ENCODE peak calls at places on chromosomes 16 and 17, in six cellular contexts. F is sigmoid colon, J is K562, S is fibroblast of lung, R is breast epithelium, P is H1. U is an unnamed sample. For H3K4me1, the result is how much of the 10 kb centered on the place peaks cover.

GRCh38 chr16:85555549-85556455 is 57.3 kb upstream of the GSE1 start:
- DNase-seq in J (no peak), S (no peak), F (no peak), P (no peak), R (no peak), U (peak)

GRCh38 chr16:30764816-30765465 is 2.8 kb downstream of the RNF40 start:
- DNase-seq in S (no peak), R (no peak), J (no peak), P (no peak), F (no peak), U (peak)

GRCh38 chr17:80219013-80219776 is 938 bp downstream of the SGSH start:
- DNase-seq in S (peak), J (peak), R (peak), P (no peak), F (peak), U (peak)

GRCh38 chr16:66459878-66460277 is 32.8 kb downstream of the BEAN1 start:
- DNase-seq in S (no peak), J (no peak), R (no peak), F (peak), P (no peak), U (no peak)

GRCh38 chr16:70746040-70746707 is 54.8 kb downstream of the VAC14 start:
- DNase-seq in P (no peak), J (peak), F (peak), S (peak), R (peak), U (peak)

GRCh38 chr17:12070561-12070960 is 49.9 kb downstream of the MAP2K4 start:
- DNase-seq in S (peak), J (no peak), R (no peak), P (no peak), F (no peak), U (no peak)

GRCh38 chr16:75236736-75237397 is 14.6 kb downstream of the BCAR1 start:
- DNase-seq in J (no peak), R (no peak), S (no peak), F (no peak), P (no peak), U (no peak)

GRCh38 chr16:64440421-64440831 is 681.4 kb downstream of the CDH11 start:
- DNase-seq in F (no peak), R (no peak), S (peak), P (no peak), J (no peak), U (no peak)

GRCh38 chr17:18070861-18071340 is 16.8 kb upstream of the DRG2 start:
- DNase-seq in R (no peak), P (no peak), S (peak), J (peak), F (no peak), U (no peak)

GRCh38 chr17:82229686-82230626 is 1.1 kb downstream of the SLC16A3 start:
- DNase-seq in R (no peak), F (peak), S (peak), J (no peak), P (no peak), U (no peak)

GRCh38 chr16:85249418-85249817 is 137.1 kb upstream of the CIBAR2 start:
- DNase-seq in F (no peak), P (no peak), J (no peak), R (no peak), S (no peak), U (no peak)

GRCh38 chr16:72739577-72739976 is 308.4 kb downstream of the ZFHX3 start:
- DNase-seq in S (peak), R (no peak), P (no peak), F (no peak), J (no peak), U (no peak)

GRCh38 chr17:9239821-9240658 is 218.7 kb downstream of the NTN1 start:
- DNase-seq in S (peak), P (no peak), F (peak), R (peak), J (peak), U (peak)

GRCh38 chr16:77995843-77996455 is 26.4 kb upstream of the CLEC3A start:
- DNase-seq in S (no peak), J (no peak), F (no peak), P (no peak), R (no peak), U (no peak)

GRCh38 chr17:8255499-8255898 is 6.4 kb downstream of the PFAS start:
- DNase-seq in R (no peak), P (no peak), J (no peak), S (no peak), F (no peak), U (no peak)

GRCh38 chr17:42879596-42879985 is 21.0 kb upstream of the G6PC1 start:
- DNase-seq in S (no peak), P (no peak), J (no peak), R (no peak), F (no peak), U (no peak)

GRCh38 chr17:49361129-49361901 is 735 bp downstream of the ZNF652 start:
- DNase-seq in F (peak), S (no peak), R (peak), J (peak), P (no peak), U (peak)

GRCh38 chr17:21286771-21287702 is 2.5 kb downstream of the MAP2K3 start:
- DNase-seq in S (no peak), P (no peak), R (no peak), J (no peak), F (no peak), U (no peak)

GRCh38 chr17:35236821-35237220 is 6.1 kb upstream of the SLFN5 start:
- DNase-seq in P (no peak), F (no peak), S (no peak), R (no peak), J (no peak), U (no peak)

GRCh38 chr17:59505610-59506276 is 59.7 kb upstream of the DHX40 start:
- DNase-seq in S (no peak), P (no peak), R (no peak), J (no peak), F (no peak), U (no peak)

GRCh38 chr16:74064120-74064735 is 232.4 kb upstream of the PSMD7 start:
- DNase-seq in R (no peak), P (no peak), J (no peak), S (peak), F (no peak), U (no peak)

GRCh38 chr17:66549312-66549705 is 246.9 kb downstream of the PRKCA start:
- DNase-seq in R (no peak), F (no peak), S (no peak), J (no peak), P (no peak), U (no peak)

DNA sequence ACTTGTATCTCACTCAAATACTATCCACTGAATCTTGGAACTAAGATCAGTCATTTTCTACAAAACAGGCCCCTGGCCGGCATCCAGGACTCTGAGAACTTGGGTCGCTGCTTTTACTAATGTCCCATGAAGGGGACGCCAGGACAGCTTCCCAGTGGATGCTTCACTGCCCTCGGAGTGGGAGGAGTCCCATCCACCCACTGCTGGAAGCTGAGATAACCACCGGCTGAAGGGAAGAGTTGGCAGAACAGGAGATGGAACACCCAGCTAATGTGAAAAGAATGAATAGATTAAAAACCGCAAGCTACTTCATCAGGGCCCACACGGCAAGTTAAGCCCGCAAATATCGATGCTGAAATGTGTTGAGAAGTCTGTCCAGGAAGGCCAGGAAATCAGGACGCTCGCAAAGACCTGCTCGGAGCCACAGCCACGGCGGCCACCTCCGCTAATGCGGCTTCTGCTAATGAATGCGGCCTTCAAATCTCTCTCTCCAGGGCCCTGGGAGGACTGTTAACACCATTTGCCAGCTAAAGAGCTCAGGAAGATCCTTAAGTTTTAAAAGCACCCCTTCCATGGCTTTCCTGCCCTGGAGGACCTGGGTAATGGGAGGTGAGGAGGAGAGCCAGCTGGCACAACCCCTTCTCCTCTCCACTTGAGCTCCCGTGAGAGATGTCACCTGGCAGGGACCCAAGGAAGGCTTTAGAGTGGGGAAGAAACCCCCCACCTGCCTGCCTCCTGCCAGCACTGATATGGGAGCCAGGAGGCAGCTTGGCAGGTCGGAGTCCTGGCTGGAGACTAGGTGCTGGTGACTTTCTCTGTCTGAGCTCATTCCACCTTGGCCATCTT is 226.6 kb upstream of the RPL38 start:
- DNase-seq in S (no peak), F (no peak), R (no peak), P (no peak), J (peak), U (no peak)
- H3K4me1 ChIP-seq in S (under half), F (under half), R (under half), P (under half), J (under half), U (under half)

DNA sequence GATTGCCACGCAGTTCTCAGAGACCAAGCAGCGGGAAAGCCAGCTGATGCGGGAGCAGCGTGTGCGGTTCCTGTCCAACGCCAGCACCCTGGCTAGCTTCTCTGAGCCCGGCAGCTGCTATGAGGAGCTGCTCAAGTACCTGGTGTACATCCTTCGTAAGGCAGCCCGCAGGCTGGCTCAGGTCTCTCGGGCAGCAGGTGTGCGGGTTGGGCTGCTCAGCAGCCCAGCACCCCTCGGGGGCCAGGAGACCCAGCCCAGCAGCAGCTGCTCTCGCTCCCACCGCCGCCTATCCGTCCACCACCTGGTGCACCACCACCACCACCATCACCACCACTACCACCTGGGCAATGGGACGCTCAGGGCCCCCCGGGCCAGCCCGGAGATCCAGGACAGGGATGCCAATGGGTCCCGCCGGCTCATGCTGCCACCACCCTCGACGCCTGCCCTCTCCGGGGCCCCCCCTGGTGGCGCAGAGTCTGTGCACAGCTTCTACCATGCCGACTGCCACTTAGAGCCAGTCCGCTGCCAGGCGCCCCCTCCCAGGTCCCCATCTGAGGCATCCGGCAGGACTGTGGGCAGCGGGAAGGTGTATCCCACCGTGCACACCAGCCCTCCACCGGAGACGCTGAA is 15.2 kb downstream of the CACNA1G start:
- DNase-seq in J (no peak), S (no peak), R (no peak), P (no peak), F (no peak), U (no peak)
- H3K27ac ChIP-seq in J (no peak), S (no peak), R (no peak), P (no peak), F (no peak), U (no peak)

GRCh38 chr16:27326738-27327585 is 13.2 kb downstream of the IL4R start:
- DNase-seq in F (peak), S (peak), R (peak), P (peak), J (no peak), U (peak)
- TF ChIP-seq CTCF in F (no peak), S (no peak), R (no peak), P (no peak), J (no peak), U (peak)

GRCh38 chr17:76432004-76432403 is 20.9 kb downstream of the UBE2O start:
- DNase-seq in R (no peak), F (no peak), S (no peak), P (no peak), J (no peak), U (no peak)

GRCh38 chr17:76433693-76434092 is 19.3 kb downstream of the UBE2O start:
- DNase-seq in J (no peak), S (no peak), P (no peak), R (no peak), F (no peak), U (no peak)

GRCh38 chr17:76432712-76433336 is 20.1 kb downstream of the UBE2O start:
- DNase-seq in P (no peak), S (no peak), J (no peak), R (no peak), F (no peak), U (no peak)

GRCh38 chr17:76428511-76428910 is 24.4 kb downstream of the UBE2O start:
- DNase-seq in P (no peak), J (no peak), R (no peak), F (no peak), S (peak), U (no peak)

DNA sequence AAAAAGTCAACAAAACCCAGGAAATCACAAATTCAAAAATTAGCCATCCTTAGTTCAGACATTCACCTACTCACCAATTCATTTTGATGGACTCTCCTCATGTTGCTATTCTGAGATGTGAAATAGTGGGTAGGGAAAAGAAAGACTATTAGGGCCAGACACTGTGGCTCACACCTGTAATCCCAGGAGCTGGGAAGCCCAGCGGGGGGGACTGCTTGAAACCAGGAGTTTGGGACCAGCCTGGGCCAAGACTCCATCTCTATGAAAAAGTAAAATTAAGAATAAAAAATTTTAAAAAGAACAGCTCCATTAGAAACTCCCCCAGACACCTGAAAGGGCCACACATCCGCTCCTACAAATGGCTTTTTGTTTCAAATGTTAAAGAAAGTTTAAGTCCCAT is 21.4 kb downstream of the UBE2O start:
- DNase-seq in P (no peak), R (no peak), S (no peak), J (no peak), F (no peak), U (no peak)
- H3K4me1 ChIP-seq in P (under half), R (under half), S (under half), J (under half), F (under half), U (under half)

GRCh38 chr16:80198265-80198994 is 342.4 kb upstream of the DYNLRB2 start:
- DNase-seq in R (no peak), S (peak), P (no peak), F (no peak), J (no peak), U (no peak)
- H3K27ac ChIP-seq in R (no peak), S (peak), P (no peak), F (no peak), J (no peak), U (no peak)

GRCh38 chr17:39979865-39980401 is 674 bp upstream of the PSMD3 start:
- DNase-seq in F (no peak), P (no peak), R (no peak), J (peak), S (no peak), U (no peak)

GRCh38 chr17:39980402-39981206 is at the start of gene PSMD3:
- DNase-seq in P (peak), F (peak), J (peak), R (peak), S (peak), U (peak)

GRCh38 chr17:39982069-39982371 is 1.4 kb downstream of the PSMD3 start:
- DNase-seq in J (no peak), P (no peak), F (no peak), S (no peak), R (no peak), U (no peak)

GRCh38 chr17:39979021-39979660 is 1.5 kb upstream of the PSMD3 start:
- DNase-seq in J (no peak), S (peak), R (no peak), F (no peak), P (no peak), U (no peak)

DNA sequence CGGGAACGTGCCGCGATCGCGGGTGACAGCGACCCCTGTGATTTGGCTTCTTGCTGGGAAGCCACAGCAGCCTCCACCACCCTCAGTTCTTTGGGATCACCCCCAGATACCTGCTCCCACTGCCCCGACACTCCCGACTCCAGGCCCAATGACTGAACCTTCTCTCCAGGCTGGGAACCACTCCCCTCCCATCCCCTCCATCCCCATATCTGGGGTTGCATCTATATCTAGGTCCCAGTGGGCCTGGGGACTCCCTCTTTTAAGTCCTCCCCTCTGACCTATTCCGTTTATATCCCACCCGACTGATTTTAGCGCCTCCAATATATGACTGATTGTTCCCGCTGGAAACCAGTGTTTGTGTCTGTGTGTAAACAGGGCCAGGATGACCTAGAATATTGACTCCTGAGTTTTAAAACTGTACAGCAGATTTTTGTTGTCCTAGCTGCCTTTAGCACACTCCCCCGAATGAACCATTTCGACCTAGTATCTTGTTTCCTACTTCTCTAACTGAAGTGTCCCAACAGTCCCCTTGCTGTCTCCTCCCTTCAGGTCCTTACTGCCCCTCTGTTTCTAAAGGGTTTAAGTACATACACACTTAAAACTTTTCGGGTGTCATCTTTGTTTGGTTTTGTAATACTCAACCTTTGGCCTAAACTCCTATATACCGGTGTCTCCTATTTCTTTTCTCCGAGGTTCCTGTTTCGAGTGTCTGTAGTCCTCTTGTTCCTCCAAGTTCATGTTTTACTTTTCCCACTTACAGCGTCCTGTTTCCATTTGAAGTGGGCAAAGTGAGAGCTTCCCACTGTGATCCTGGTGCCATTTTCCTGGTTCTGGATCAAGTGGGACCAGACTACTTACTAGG is 831 bp downstream of the PSMD3 start:
- DNase-seq in R (no peak), S (no peak), F (no peak), J (peak), P (no peak), U (no peak)
- TF ChIP-seq CTCF in R (no peak), S (no peak), F (no peak), J (no peak), P (no peak), U (no peak)

DNA sequence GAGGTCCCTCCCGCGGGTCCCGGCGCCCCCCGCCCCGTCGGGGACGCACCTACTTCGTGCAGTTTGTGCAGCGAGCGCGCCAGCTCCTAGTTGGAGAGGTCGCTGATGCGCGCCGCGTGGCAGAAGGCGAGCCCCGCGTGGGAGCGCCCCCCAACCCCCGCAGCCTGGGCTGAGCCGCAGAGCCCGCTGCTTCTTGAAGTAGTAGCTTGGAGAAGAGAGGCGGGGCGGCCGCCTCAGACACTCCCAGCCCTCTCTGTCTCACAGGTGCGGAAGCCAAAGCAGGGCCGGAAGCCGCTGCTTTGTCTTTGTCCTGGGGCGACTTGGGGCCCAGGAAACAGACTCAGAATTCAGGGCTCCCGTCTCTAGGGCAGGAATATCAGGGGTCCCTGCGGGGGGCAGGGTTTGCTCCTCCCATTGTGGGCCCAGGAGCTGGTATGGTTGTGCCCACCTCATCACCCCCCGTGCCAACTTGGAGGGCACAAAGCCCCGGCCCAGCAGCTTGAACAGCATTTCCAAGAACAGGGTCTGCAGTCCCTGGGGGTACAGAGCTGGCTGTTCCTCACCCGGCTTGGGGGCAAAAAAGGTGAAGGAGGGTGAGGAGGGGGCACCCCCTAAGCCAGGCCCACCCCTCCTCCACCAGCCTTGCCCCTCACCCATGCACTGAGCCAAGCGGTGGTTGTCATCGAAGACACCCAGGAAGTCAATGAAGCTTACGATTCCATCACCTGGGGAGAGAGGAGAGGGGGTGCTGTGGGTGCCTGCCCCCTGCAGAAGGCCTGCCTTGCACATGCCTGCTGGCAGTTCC is 13.6 kb downstream of the SPATA32 start:
- DNase-seq in R (peak), S (no peak), P (no peak), F (no peak), J (peak), U (peak)
- H3K4me1 ChIP-seq in R (under half), S (under half), P (under half), F (under half), J (under half), U (under half)

U was measured in lower lobe of right lung.